ENCODE peak calls at places on chromosomes 12 and 14, in ten cellular contexts. E is progenitor cell of endocrine pancreas, D is heart left ventricle, T is dorsolateral prefrontal cortex, W is suprapubic skin, S is prostate gland, G is cardiac fibroblast, L is cardiac muscle cell, C is body of pancreas, R is right atrium auricular region. P is an unnamed sample.

GRCh38 chr12:70971395-70971794 is 50.9 kb upstream of the PTPRR start:
- DNase-seq in D (no peak), G (peak), E (no peak), C (no peak), T (no peak), W (no peak), R (no peak), L (peak), S (no peak), P (no peak)

GRCh38 chr14:98953544-98954346 is 318.3 kb downstream of the BCL11B start:
- DNase-seq in D (peak), C (peak), G (peak), S (no peak), T (no peak), E (no peak), W (peak), L (peak), R (peak), P (no peak)

GRCh38 chr12:32596031-32596430 is 83.1 kb upstream of the DNM1L start:
- DNase-seq in E (no peak), C (no peak), L (no peak), R (no peak), G (no peak), T (no peak), D (no peak), S (no peak), W (no peak), P (no peak)

GRCh38 chr12:119444462-119445044 is 110.0 kb downstream of the CCDC60 start:
- DNase-seq in C (peak), L (peak), D (peak), R (no peak), S (peak), W (no peak), T (peak), G (peak), E (peak), P (no peak)

GRCh38 chr14:99194136-99194535 is 77.9 kb downstream of the BCL11B start:
- DNase-seq in G (no peak), E (no peak), L (no peak), T (no peak), C (no peak), R (no peak), W (no peak), D (peak), S (no peak), P (no peak)

GRCh38 chr14:75562048-75562447 is 16.4 kb upstream of the FLVCR2 start:
- DNase-seq in R (no peak), W (no peak), C (no peak), G (peak), L (no peak), E (no peak), D (no peak), T (no peak), S (no peak), P (no peak)

GRCh38 chr12:100567945-100568344 is 5.5 kb upstream of the GAS2L3 start:
- DNase-seq in D (no peak), L (no peak), G (no peak), C (no peak), S (no peak), E (no peak), T (no peak), W (no peak), R (no peak), P (no peak)

GRCh38 chr14:97499790-97500481 is 702.8 kb downstream of the VRK1 start:
- DNase-seq in L (no peak), E (no peak), W (no peak), S (no peak), T (no peak), G (no peak), R (no peak), D (no peak), C (no peak), P (no peak)

GRCh38 chr14:100663528-100664052 is 63.1 kb upstream of the DLK1 start:
- DNase-seq in S (no peak), E (no peak), R (no peak), T (no peak), D (no peak), L (no peak), W (no peak), G (no peak), C (no peak), P (no peak)

GRCh38 chr12:126404293-126404851 is 1339.1 kb downstream of the AACS start:
- DNase-seq in D (no peak), T (no peak), L (no peak), S (no peak), C (no peak), E (no peak), W (no peak), G (no peak), R (no peak), P (no peak)

GRCh38 chr12:28583771-28584261 is 393.6 kb downstream of the CCDC91 start:
- DNase-seq in D (no peak), G (peak), S (no peak), L (peak), T (no peak), W (no peak), C (no peak), E (no peak), R (no peak), P (no peak)

GRCh38 chr12:45234134-45234865 is 18.4 kb downstream of the ANO6 start:
- DNase-seq in L (peak), S (peak), R (peak), W (no peak), C (peak), E (no peak), G (peak), D (no peak), T (no peak), P (peak)

GRCh38 chr12:112932485-112933151 is 5.7 kb upstream of the OAS3 start:
- DNase-seq in C (no peak), R (no peak), D (no peak), W (no peak), L (no peak), G (no peak), S (no peak), E (no peak), T (no peak), P (no peak)

GRCh38 chr14:86057018-86057667 is 527.2 kb downstream of the FLRT2 start:
- DNase-seq in W (no peak), T (no peak), E (no peak), R (no peak), G (peak), L (peak), C (peak), S (no peak), D (no peak), P (no peak)

GRCh38 chr14:90698379-90698869 is 117.8 kb downstream of the TTC7B start:
- DNase-seq in G (peak), C (peak), E (no peak), W (no peak), R (peak), L (peak), S (no peak), D (peak), T (peak), P (no peak)

GRCh38 chr12:122951979-122952892 is 14.0 kb downstream of the ABCB9 start:
- DNase-seq in W (peak), E (peak), G (peak), D (peak), C (peak), R (peak), T (peak), L (peak), S (peak), P (no peak)

GRCh38 chr12:107780298-107780697 is 5.8 kb downstream of the ASCL4 start:
- DNase-seq in L (no peak), G (no peak), C (no peak), W (no peak), T (no peak), S (no peak), R (no peak), D (no peak), E (no peak), P (no peak)

GRCh38 chr12:2291182-2291832 is 238.5 kb downstream of the CACNA1C start:
- DNase-seq in T (no peak), C (no peak), G (peak), W (no peak), L (peak), D (no peak), E (no peak), S (no peak), R (no peak), P (no peak)

GRCh38 chr12:70317781-70318180 is 48.3 kb upstream of the KCNMB4 start:
- DNase-seq in S (no peak), R (no peak), W (no peak), G (no peak), T (no peak), E (no peak), C (no peak), D (no peak), L (no peak), P (no peak)

GRCh38 chr12:46944771-46945170 is 119.0 kb upstream of the SLC38A4 start:
- DNase-seq in E (no peak), C (no peak), D (no peak), T (no peak), S (no peak), G (no peak), L (no peak), W (no peak), R (no peak), P (no peak)

GRCh38 chr14:101898416-101898815 is 66.0 kb upstream of the DYNC1H1 start:
- DNase-seq in T (no peak), C (no peak), R (no peak), D (no peak), S (no peak), E (no peak), L (no peak), G (no peak), W (no peak), P (no peak)

GRCh38 chr12:98064501-98064900 is 450.9 kb upstream of the TMPO start:
- DNase-seq in R (no peak), T (no peak), E (no peak), D (no peak), G (no peak), W (no peak), L (no peak), C (no peak), S (no peak), P (no peak)

GRCh38 chr12:57360468-57360867 is 70.4 kb downstream of the R3HDM2 start:
- DNase-seq in L (no peak), S (no peak), T (no peak), G (no peak), D (no peak), W (no peak), C (no peak), R (no peak), E (no peak), P (no peak)

GRCh38 chr14:105026789-105027563 is 6.1 kb upstream of the CDCA4 start:
- DNase-seq in R (no peak), C (no peak), S (no peak), L (no peak), W (no peak), D (no peak), T (no peak), G (peak), E (no peak), P (no peak)

GRCh38 chr12:116060765-116061164 is 216.7 kb downstream of the MED13L start:
- DNase-seq in T (no peak), E (no peak), D (no peak), C (no peak), S (no peak), L (no peak), R (no peak), G (peak), W (no peak), P (no peak)

GRCh38 chr14:74221741-74222140 is 17.5 kb upstream of the VSX2 start:
- DNase-seq in G (no peak), C (no peak), S (no peak), R (no peak), W (no peak), T (no peak), L (no peak), D (no peak), E (no peak), P (no peak)

GRCh38 chr14:79415726-79416125 is 795.6 kb downstream of the DIO2 start:
- DNase-seq in G (peak), T (no peak), L (no peak), D (no peak), S (no peak), C (no peak), E (no peak), R (no peak), W (no peak), P (no peak)

GRCh38 chr14:89869606-89870005 is 84.9 kb downstream of the EFCAB11 start:
- DNase-seq in W (no peak), D (no peak), G (no peak), C (no peak), T (no peak), E (no peak), R (no peak), L (no peak), S (no peak), P (no peak)

GRCh38 chr12:109696485-109697269 is 16.9 kb upstream of the FAM222A start:
- DNase-seq in C (no peak), L (peak), S (no peak), D (no peak), E (no peak), W (no peak), G (peak), R (no peak), T (no peak), P (no peak)

GRCh38 chr12:45509187-45509586 is 220.3 kb upstream of the ARID2 start:
- DNase-seq in G (peak), L (no peak), E (no peak), R (no peak), D (no peak), C (no peak), T (no peak), W (no peak), S (no peak), P (no peak)

GRCh38 chr14:68780358-68781160 is 12.3 kb downstream of the ZFP36L1 start:
- DNase-seq in W (peak), E (no peak), D (peak), R (peak), S (no peak), L (peak), C (peak), T (no peak), G (peak), P (no peak)

GRCh38 chr14:69038449-69039286 is 59.6 kb upstream of the ACTN1 start:
- DNase-seq in T (no peak), G (peak), W (no peak), D (no peak), R (no peak), E (no peak), S (no peak), L (peak), C (no peak), P (no peak)

GRCh38 chr14:79809849-79810612 is 401.3 kb downstream of the DIO2 start:
- DNase-seq in C (no peak), L (peak), R (no peak), T (peak), G (peak), W (no peak), S (peak), E (no peak), D (no peak), P (no peak)

GRCh38 chr14:82872494-82872893 is 1338.8 kb upstream of the SEL1L start:
- DNase-seq in D (no peak), C (peak), S (no peak), G (no peak), T (no peak), E (no peak), W (no peak), R (no peak), L (no peak), P (no peak)

GRCh38 chr14:65840118-65840751 is 427.7 kb downstream of the FUT8 start:
- DNase-seq in L (no peak), C (no peak), G (no peak), T (no peak), S (no peak), E (no peak), R (no peak), W (no peak), D (no peak), P (no peak)

GRCh38 chr12:111775205-111776193 is 8.8 kb downstream of the ALDH2 start:
- DNase-seq in L (peak), D (peak), R (peak), G (peak), E (no peak), W (peak), T (peak), S (peak), C (peak), P (peak)

GRCh38 chr14:75025876-75026275 is 23.2 kb downstream of the EIF2B2 start:
- DNase-seq in G (no peak), C (no peak), S (no peak), T (no peak), D (no peak), L (no peak), R (no peak), E (no peak), W (no peak), P (no peak)

GRCh38 chr14:26841920-26842741 is 244.3 kb upstream of the NOVA1 start:
- DNase-seq in R (peak), D (peak), S (peak), L (peak), T (no peak), C (peak), E (no peak), G (peak), W (peak), P (peak)

GRCh38 chr12:88633312-88633711 is 53.0 kb upstream of the KITLG start:
- DNase-seq in E (no peak), G (peak), S (no peak), W (no peak), R (no peak), L (no peak), D (no peak), C (no peak), T (no peak), P (no peak)
- TF ChIP-seq CTCF in E (peak), G (peak), S (no peak), W (no peak), R (no peak), L (peak), D (peak), C (peak), T (peak), P (peak)

GRCh38 chr12:56346663-56347062 is 8.0 kb downstream of the IL23A start:
- DNase-seq in S (no peak), D (no peak), G (peak), L (no peak), E (no peak), C (no peak), W (no peak), T (no peak), R (no peak), P (no peak)
- TF ChIP-seq CTCF in S (no peak), D (no peak), G (no peak), L (no peak), E (no peak), C (no peak), W (no peak), T (no peak), R (no peak), P (no peak)

DNA sequence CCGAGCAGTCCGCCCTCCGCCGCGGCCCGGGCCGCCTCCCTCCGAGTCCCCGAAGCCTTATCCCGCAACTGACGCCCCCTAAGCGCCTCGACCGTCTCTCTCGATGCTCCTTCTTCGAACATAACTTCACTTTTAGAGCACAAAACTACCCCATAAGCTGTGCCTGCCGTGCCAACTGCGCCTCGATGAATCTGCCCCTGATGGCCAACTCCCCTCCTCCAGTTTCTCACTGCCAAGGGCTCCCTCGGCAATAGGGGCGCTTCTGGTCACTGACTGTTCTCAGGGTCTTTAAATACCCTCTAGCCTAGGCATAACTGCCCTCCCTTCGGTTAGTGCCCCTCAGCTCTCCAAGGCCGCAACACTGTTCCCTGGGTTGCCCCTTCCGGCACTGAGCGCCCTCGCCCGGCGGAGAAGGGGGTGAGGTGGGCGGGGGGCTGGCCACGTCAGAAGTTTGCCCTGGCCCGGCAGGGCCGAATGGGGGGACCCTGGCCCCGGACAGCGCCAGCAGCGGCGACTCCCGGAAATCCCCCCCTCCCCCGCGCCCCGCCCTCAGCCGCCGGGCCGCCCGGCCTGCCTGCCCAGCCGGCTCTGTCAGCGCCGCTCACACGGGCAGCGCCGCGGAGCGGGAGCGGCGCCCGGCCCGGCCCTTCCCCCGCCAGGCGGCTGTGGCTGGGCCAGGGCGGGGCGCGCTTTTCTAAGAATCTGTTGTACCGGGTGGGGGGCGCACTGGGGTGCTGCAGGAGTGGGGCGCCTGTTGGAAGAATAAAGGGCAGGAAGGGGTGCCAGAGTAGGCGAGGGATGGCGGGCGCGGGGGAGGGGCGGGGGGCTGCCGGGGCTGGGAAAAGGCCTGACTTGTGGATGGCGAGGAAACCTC is 10.6 kb downstream of the RARG start:
- DNase-seq in E (peak), T (no peak), D (peak), L (peak), R (no peak), S (peak), W (no peak), G (peak), C (peak), P (no peak)
- TF ChIP-seq CTCF in E (peak), T (no peak), D (no peak), L (peak), R (no peak), S (no peak), W (no peak), G (no peak), C (no peak), P (peak)

DNA sequence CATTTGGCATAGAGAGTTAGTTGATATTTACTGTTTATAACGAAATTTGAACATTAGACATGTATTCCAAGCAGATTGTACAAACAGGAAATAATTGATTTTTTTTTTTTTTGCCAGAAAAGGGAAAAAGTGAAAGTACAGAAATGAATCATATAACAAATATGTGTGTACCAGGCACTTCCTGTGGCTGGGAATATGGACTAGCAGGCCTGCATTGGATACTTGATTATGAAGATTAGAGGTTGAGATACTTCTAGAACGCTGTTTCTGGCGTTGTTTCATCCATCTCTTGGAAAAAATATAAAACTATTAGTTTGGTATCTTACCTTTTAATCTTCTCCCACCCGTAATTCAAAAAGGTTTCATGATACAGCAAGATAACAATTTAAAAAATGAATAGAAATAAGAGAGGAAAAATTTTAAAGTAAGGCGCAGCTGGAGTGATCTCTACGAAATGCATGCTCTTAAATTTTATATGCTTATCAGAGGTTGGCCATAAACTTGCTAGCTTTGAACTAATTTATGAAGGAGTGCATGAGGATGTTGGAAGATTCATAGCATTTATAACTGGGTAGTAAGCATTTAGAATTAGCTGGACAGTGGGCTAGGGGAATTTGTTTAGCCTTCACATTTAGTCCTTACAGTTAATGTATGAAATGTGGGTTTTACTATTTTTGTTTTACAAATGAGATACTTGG is 90.8 kb downstream of the AEBP2 start:
- DNase-seq in C (no peak), R (no peak), D (no peak), T (no peak), E (no peak), G (peak), L (peak), W (no peak), S (no peak), P (no peak)
- TF ChIP-seq CTCF in C (no peak), R (no peak), D (no peak), T (no peak), E (no peak), G (no peak), L (no peak), W (no peak), S (no peak), P (no peak)

GRCh38 chr14:53534841-53535240 is 381.7 kb upstream of the DDHD1 start:
- DNase-seq in W (no peak), D (no peak), E (no peak), C (no peak), T (no peak), G (peak), L (no peak), S (no peak), R (no peak), P (no peak)

GRCh38 chr14:53537421-53538315 is 384.5 kb upstream of the DDHD1 start:
- DNase-seq in D (no peak), W (no peak), L (peak), S (no peak), C (no peak), G (no peak), R (no peak), E (no peak), T (no peak), P (peak)

GRCh38 chr14:53539489-53540126 is 386.5 kb upstream of the DDHD1 start:
- DNase-seq in W (peak), E (peak), T (peak), L (peak), R (peak), G (peak), C (peak), S (peak), D (peak), P (peak)

GRCh38 chr14:53536446-53536845 is 383.3 kb upstream of the DDHD1 start:
- DNase-seq in G (no peak), S (no peak), D (no peak), R (no peak), E (no peak), T (no peak), W (no peak), C (no peak), L (no peak), P (no peak)

GRCh38 chr14:53538316-53538851 is 385.3 kb upstream of the DDHD1 start:
- DNase-seq in L (no peak), T (no peak), E (no peak), D (no peak), C (no peak), S (no peak), G (no peak), R (no peak), W (no peak), P (peak)
- TF ChIP-seq CTCF in L (no peak), T (no peak), E (no peak), D (no peak), C (no peak), S (no peak), G (no peak), R (no peak), W (no peak), P (no peak)

P was measured in AG04450.